ENCODE peak calls at places on chromosome 17, in six cellular contexts. B, X, J, W, I and A are unnamed samples.

GRCh38 chr17:31566247-31566991 is 174.9 kb downstream of the RAB11FIP4 start:
- DNase-seq in I (no peak), W (no peak), B (no peak), J (no peak), X (no peak), A (no peak)

GRCh38 chr17:45146166-45146565 is 2.1 kb upstream of the HEXIM1 start:
- DNase-seq in I (no peak), B (no peak), W (no peak), X (no peak), J (no peak), A (no peak)

GRCh38 chr17:76547183-76547641 is 7.4 kb downstream of the PRCD start:
- DNase-seq in X (peak), J (no peak), I (peak), B (peak), W (no peak), A (peak)

GRCh38 chr17:16243811-16244567 is 27.0 kb downstream of the PIGL start:
- DNase-seq in B (no peak), J (no peak), I (no peak), W (no peak), X (no peak), A (no peak)

GRCh38 chr17:48492401-48493298 is 38.2 kb downstream of the HOXB1 start:
- DNase-seq in W (peak), J (no peak), X (peak), I (peak), B (peak), A (peak)

GRCh38 chr17:81252336-81253329 is 13.5 kb downstream of the NDUFAF8 start:
- DNase-seq in W (no peak), J (no peak), X (no peak), I (no peak), B (no peak), A (no peak)

GRCh38 chr17:67863624-67864247 is 38.4 kb downstream of the BPTF start:
- DNase-seq in W (no peak), X (no peak), I (no peak), B (no peak), J (no peak), A (no peak)

GRCh38 chr17:73030501-73030911 is 62.0 kb downstream of the SLC39A11 start:
- DNase-seq in W (no peak), B (no peak), I (no peak), J (no peak), X (peak), A (peak)

GRCh38 chr17:28379814-28380571 is 8.5 kb downstream of the SARM1 start:
- DNase-seq in J (peak), I (no peak), B (no peak), W (no peak), X (peak), A (no peak)

GRCh38 chr17:66900126-66901010 is 64.1 kb upstream of the CACNG4 start:
- DNase-seq in I (peak), W (no peak), X (no peak), B (no peak), J (no peak), A (no peak)

GRCh38 chr17:58315281-58315711 is 13.3 kb downstream of the TSPOAP1 start:
- DNase-seq in B (no peak), J (no peak), X (no peak), I (no peak), W (no peak), A (no peak)

GRCh38 chr17:80348551-80349436 is 66.2 kb upstream of the ENDOV start:
- DNase-seq in B (no peak), I (no peak), X (no peak), J (no peak), W (no peak), A (no peak)

GRCh38 chr17:3695723-3696411 is at the start of gene P2RX5:
- DNase-seq in X (no peak), J (no peak), I (no peak), B (no peak), W (peak), A (no peak)

GRCh38 chr17:27356091-27356705 is 62.3 kb downstream of the WSB1 start:
- DNase-seq in B (no peak), W (no peak), J (no peak), I (no peak), X (no peak), A (no peak)

GRCh38 chr17:46995841-46996571 is 17.0 kb upstream of the RPRML start:
- DNase-seq in I (no peak), W (no peak), B (no peak), X (no peak), J (no peak), A (no peak)

GRCh38 chr17:29210879-29211278 is 30.7 kb upstream of the MYO18A start:
- DNase-seq in I (no peak), W (no peak), X (no peak), J (no peak), B (no peak), A (no peak)

GRCh38 chr17:31061678-31062077 is 33.1 kb upstream of the NF1 start:
- DNase-seq in B (no peak), W (no peak), I (no peak), X (no peak), J (no peak), A (no peak)

GRCh38 chr17:48062273-48062672 is 14.1 kb downstream of the NFE2L1 start:
- DNase-seq in B (no peak), W (no peak), X (no peak), I (no peak), J (no peak), A (no peak)

GRCh38 chr17:46020023-46020735 is 21.1 kb downstream of the STH start:
- DNase-seq in J (no peak), X (no peak), W (peak), I (no peak), B (no peak), A (no peak)

GRCh38 chr17:83004791-83005380 is 74.5 kb upstream of the METRNL start:
- DNase-seq in J (no peak), B (no peak), X (no peak), W (no peak), I (no peak), A (no peak)

GRCh38 chr17:51351890-51352289 is 91.5 kb downstream of the UTP18 start:
- DNase-seq in X (peak), B (no peak), I (peak), J (no peak), W (no peak), A (peak)

GRCh38 chr17:44005527-44005864 is 1.1 kb downstream of the NAGS start:
- DNase-seq in X (no peak), J (no peak), I (no peak), B (no peak), W (no peak), A (no peak)

GRCh38 chr17:33689725-33690124 is 396.6 kb upstream of the ASIC2 start:
- DNase-seq in B (no peak), X (no peak), I (no peak), J (no peak), W (no peak), A (no peak)

GRCh38 chr17:80992948-80993624 is 1.4 kb downstream of the CHMP6 start:
- DNase-seq in X (no peak), I (no peak), W (peak), B (no peak), J (no peak), A (no peak)

GRCh38 chr17:50833396-50834125 is 1.8 kb upstream of the WFIKKN2 start:
- DNase-seq in W (no peak), I (no peak), X (no peak), B (no peak), J (no peak), A (no peak)

GRCh38 chr17:48610282-48611211 is at the start of gene HOXB7:
- DNase-seq in W (peak), J (no peak), B (peak), I (peak), X (no peak), A (no peak)

GRCh38 chr17:49200423-49201083 is 9.8 kb downstream of the GNGT2 start:
- DNase-seq in I (no peak), W (no peak), J (no peak), B (no peak), X (no peak), A (no peak)

GRCh38 chr17:6088141-6088540 is 18.0 kb downstream of the WSCD1 start:
- DNase-seq in W (no peak), X (no peak), J (no peak), B (no peak), I (no peak), A (no peak)

GRCh38 chr17:15038656-15039055 is 226.5 kb downstream of the PMP22 start:
- DNase-seq in B (no peak), X (peak), W (no peak), I (no peak), J (peak), A (no peak)

GRCh38 chr17:81000631-81001357 is 9.2 kb downstream of the CHMP6 start:
- DNase-seq in J (no peak), B (no peak), W (no peak), X (no peak), I (no peak), A (no peak)

GRCh38 chr17:72063262-72063661 is 57.6 kb upstream of the SOX9 start:
- DNase-seq in I (no peak), W (no peak), J (no peak), B (peak), X (no peak), A (no peak)

GRCh38 chr17:75370288-75370687 is 35.2 kb downstream of the GRB2 start:
- DNase-seq in I (peak), X (peak), J (no peak), W (no peak), B (no peak), A (peak)

GRCh38 chr17:45149037-45149668 is 878 bp downstream of the HEXIM1 start:
- DNase-seq in J (no peak), B (peak), W (no peak), X (peak), I (peak), A (peak)

GRCh38 chr17:50055426-50056216 is at the start of gene ITGA3:
- DNase-seq in I (peak), X (peak), J (no peak), W (peak), B (peak), A (peak)

GRCh38 chr17:29019475-29020181 is 13.8 kb upstream of the SEZ6 start:
- DNase-seq in B (no peak), X (no peak), J (no peak), W (no peak), I (no peak), A (no peak)

GRCh38 chr17:75505640-75506039 is 9.7 kb downstream of the CASKIN2 start:
- DNase-seq in I (no peak), B (no peak), J (no peak), X (no peak), W (no peak), A (no peak)

GRCh38 chr17:3960764-3961163 is 3.5 kb downstream of the ATP2A3 start:
- DNase-seq in I (no peak), B (no peak), W (no peak), J (no peak), X (peak), A (no peak)

GRCh38 chr17:79927136-79927661 is 88.0 kb upstream of the CBX4 start:
- DNase-seq in X (no peak), W (no peak), B (no peak), J (no peak), I (no peak), A (no peak)